ENCODE peak calls at places on chromosomes 13 and 19, in seven cellular contexts. D is pancreas, X is IMR-90, S is heart right ventricle, Y is fibroblast of the aortic adventitia, J is cardiac fibroblast, T is HFF-Myc. N is an unnamed sample.

GRCh38 chr13:45737571-45738002 is 35.5 kb downstream of the CBY2 start:
- DNase-seq in D (no peak), X (no peak), S (no peak), Y (no peak), J (no peak), T (no peak), N (no peak)

GRCh38 chr13:28631792-28632191 is 27.1 kb upstream of the POMP start:
- DNase-seq in D (no peak), X (peak), S (no peak), Y (no peak), J (peak), T (no peak), N (no peak)

GRCh38 chr13:26929971-26930730 is 169.6 kb upstream of the GPR12 start:
- DNase-seq in D (peak), X (peak), S (peak), Y (peak), J (peak), T (peak), N (no peak)

GRCh38 chr13:99275093-99275469 is 16.9 kb upstream of the GPR18 start:
- DNase-seq in D (no peak), X (peak), S (no peak), Y (peak), J (peak), T (peak), N (peak)

GRCh38 chr19:20315543-20315942 is 148.5 kb downstream of the ZNF486 start:
- DNase-seq in D (no peak), X (no peak), S (no peak), Y (no peak), J (no peak), T (no peak), N (no peak)

GRCh38 chr19:48190288-48191284 is 20.1 kb downstream of the ZSWIM9 start:
- DNase-seq in D (peak), X (peak), S (no peak), Y (no peak), J (peak), T (no peak), N (no peak)

GRCh38 chr19:55372316-55373081 is 2.2 kb upstream of the IL11 start:
- DNase-seq in D (no peak), X (peak), S (no peak), Y (peak), J (no peak), T (no peak), N (no peak)

GRCh38 chr19:58374200-58374599 is 6.6 kb downstream of the ZNF837 start:
- DNase-seq in D (no peak), X (peak), S (no peak), Y (no peak), J (peak), T (no peak), N (no peak)

GRCh38 chr19:2534374-2535050 is 58.6 kb downstream of the GADD45B start:
- DNase-seq in D (no peak), X (no peak), S (no peak), Y (peak), J (peak), T (no peak), N (no peak)

GRCh38 chr13:68047889-68048288 is 817.8 kb upstream of the PCDH9 start:
- DNase-seq in D (no peak), X (no peak), S (no peak), Y (no peak), J (no peak), T (no peak), N (no peak)

GRCh38 chr19:56725829-56726424 is 54.4 kb upstream of the ZNF835 start:
- DNase-seq in D (no peak), X (no peak), S (no peak), Y (no peak), J (peak), T (no peak), N (no peak)

GRCh38 chr19:29268721-29269483 is 56.0 kb upstream of the UQCRFS1 start:
- DNase-seq in D (no peak), X (no peak), S (no peak), Y (no peak), J (no peak), T (no peak), N (no peak)

GRCh38 chr19:49744946-49745381 is 18.1 kb downstream of the TSKS start:
- DNase-seq in D (no peak), X (no peak), S (no peak), Y (no peak), J (no peak), T (no peak), N (no peak)

GRCh38 chr19:17081672-17082630 is 6.4 kb downstream of the MYO9B start:
- DNase-seq in D (no peak), X (no peak), S (peak), Y (peak), J (no peak), T (no peak), N (no peak)

GRCh38 chr13:80274643-80275042 is 66.3 kb downstream of the SPRY2 start:
- DNase-seq in D (no peak), X (peak), S (no peak), Y (no peak), J (no peak), T (no peak), N (no peak)

DNA sequence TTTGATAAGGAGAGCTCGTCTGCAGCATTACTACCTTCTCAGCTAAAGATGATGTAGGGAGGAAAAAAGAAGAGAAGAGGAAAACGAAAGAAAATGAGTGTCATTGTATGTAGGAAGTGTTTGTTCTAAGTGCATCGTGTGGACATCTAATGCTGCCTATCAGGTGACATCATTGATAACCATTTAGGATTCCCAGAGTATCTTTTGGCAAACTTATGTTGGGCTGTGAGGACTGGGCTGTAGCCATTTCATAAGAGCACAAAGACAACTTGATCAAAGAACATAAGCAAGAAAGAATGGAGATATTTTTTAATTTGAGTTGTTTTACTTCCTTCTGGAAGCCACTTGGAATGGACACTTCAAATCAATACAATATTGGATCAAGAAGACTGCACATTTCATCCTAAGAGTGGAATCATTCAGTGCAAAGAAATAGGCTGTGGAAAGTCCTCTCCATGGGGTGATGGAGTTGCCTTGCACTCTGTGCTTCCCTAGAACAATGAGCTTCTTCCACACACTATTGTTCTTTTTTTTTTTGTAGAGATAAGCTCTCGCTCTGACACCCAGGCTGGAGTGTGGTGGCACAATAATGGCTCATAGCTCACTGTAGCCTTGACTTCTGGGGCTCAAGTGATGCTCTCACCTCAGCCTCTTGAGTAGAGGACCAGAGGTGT is 52.4 kb upstream of the UBL3 start:
- DNase-seq in D (no peak), X (no peak), S (no peak), Y (peak), J (no peak), T (no peak), N (no peak)
- H3K4me3 ChIP-seq in D (no peak), X (no peak), S (no peak), Y (no peak), J (no peak), T (no peak), N (no peak)

DNA sequence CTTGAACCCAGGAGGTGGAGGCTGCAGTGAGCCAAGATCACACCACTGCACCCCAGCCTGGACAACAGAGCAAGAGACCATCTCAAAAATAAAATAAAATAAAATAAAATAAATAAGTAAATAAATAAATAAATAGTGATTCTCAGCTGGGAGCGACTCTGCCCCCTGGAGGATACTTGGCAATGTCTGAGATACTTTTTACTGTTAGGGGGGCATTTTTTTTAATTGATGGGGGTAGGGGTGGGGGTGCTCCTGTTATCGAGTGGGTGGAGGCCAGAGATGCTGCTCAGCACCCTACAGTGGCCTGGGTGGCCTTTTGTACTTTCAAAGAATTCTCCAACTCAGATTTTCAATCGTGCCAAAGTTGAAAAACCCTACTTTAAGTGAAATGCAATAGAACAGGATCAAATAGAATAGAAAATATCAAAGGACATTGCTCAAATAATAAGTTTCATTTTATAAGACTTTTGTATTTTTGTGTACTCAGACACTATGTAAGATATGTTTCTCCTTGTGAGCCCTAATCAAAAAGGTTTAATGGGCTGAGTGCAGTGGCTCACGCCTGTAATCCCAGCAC is 7.1 kb upstream of the CLPP start:
- DNase-seq in D (no peak), X (no peak), S (no peak), Y (peak), J (peak), T (no peak), N (no peak)
- TF ChIP-seq CTCF in D (peak), X (peak), S (peak), Y (peak), J (peak), T (peak), N (peak)

GRCh38 chr13:39269004-39269403 is 230.7 kb downstream of the NHLRC3 start:
- DNase-seq in D (no peak), X (no peak), S (no peak), Y (no peak), J (no peak), T (no peak), N (no peak)

GRCh38 chr13:39266426-39266825 is 228.2 kb downstream of the NHLRC3 start:
- DNase-seq in D (no peak), X (no peak), S (no peak), Y (no peak), J (peak), T (no peak), N (no peak)

GRCh38 chr13:39263531-39263930 is 225.3 kb downstream of the NHLRC3 start:
- DNase-seq in D (no peak), X (no peak), S (no peak), Y (no peak), J (no peak), T (no peak), N (no peak)

GRCh38 chr13:39269411-39269810 is 231.2 kb downstream of the NHLRC3 start:
- DNase-seq in D (no peak), X (no peak), S (no peak), Y (no peak), J (peak), T (no peak), N (no peak)

DNA sequence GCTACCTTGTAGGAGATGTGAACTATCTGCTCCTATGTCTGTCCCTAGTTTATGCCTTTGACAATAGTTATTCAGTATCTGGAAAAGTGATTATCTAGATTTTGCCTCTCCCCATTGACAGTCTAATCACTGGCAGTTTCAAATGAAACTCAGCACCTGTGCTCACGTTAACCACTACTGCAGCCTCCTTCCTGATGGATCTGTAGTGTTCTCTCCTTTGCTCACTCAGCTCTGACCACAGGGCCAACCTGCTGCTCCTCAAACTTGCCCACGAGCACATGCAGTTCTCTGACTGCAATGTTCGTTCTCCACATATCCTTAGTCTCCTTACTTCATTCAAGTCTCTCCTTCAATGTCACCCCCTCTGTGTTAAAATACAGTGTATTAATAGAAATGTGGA is 230.1 kb downstream of the NHLRC3 start:
- DNase-seq in D (no peak), X (no peak), S (no peak), Y (no peak), J (no peak), T (no peak), N (no peak)
- H3K4me3 ChIP-seq in D (no peak), X (no peak), S (no peak), Y (no peak), J (no peak), T (no peak), N (no peak)

DNA sequence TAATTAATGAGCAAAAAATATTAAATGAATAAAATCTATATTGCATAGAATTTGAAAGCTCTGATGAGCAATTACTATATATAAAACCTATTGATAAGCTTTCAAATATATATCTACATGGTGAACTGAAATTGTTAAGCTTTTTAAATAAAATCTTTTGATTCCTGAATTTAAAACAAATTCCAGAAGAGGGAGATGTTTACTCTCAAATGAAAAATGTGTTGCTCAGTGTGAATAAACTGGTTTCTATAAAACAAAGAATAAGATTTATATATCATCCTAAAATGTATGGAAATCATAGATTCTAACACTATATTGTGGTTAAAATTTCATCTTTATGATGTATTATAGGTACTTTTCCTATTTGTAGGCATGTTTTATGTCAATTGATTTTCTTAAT is 171.5 kb upstream of the SLITRK6 start:
- DNase-seq in D (no peak), X (no peak), S (no peak), Y (peak), J (peak), T (no peak), N (no peak)
- TF ChIP-seq CTCF in D (no peak), X (peak), S (no peak), Y (no peak), J (no peak), T (no peak), N (no peak)

GRCh38 chr19:42270346-42271044 is 1.4 kb downstream of the CIC start:
- DNase-seq in D (peak), X (no peak), S (no peak), Y (peak), J (peak), T (no peak), N (peak)
- H3K4me3 ChIP-seq in D (peak), X (peak), S (peak), Y (peak), J (peak), T (peak), N (peak)

GRCh38 chr13:95300625-95301134 is 571 bp downstream of the ABCC4 start:
- DNase-seq in D (peak), X (peak), S (peak), Y (peak), J (peak), T (peak), N (no peak)
- TF ChIP-seq CTCF in D (no peak), X (peak), S (peak), Y (peak), J (no peak), T (no peak), N (peak)

GRCh38 chr19:14375582-14376291 is 5.5 kb upstream of the ADGRE5 start:
- DNase-seq in D (no peak), X (peak), S (peak), Y (peak), J (peak), T (no peak), N (no peak)
- H3K4me3 ChIP-seq in D (no peak), X (no peak), S (peak), Y (no peak), J (no peak), T (no peak), N (no peak)

DNA sequence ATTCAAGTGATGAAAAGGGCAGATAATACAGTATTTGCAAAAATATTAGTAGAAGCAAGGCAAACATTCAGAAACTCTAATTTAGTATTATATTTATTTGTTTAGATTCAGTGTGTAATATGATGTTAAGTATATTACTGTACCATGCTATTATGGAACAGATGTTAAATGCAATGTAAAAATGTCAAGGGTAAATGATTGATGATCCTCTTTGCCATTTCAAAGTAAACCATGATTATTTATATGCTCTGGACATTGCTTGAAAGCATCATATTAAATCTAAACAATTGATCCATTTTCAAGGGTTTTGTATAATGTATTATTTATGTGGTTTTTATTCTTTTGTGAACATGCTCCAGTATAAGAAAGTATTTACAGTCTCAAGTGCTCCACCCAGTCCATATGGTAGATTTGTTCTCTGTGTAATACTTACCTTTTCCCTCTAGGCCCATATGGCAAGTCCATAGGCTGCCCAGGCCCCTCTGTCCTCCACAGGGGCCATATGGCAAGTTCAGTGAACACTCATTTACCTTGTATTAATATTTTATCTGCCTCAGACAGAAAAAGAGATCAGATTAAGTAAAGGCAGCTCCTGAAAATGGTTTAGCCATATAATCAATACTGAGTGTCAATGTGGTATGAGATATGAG is 353.5 kb downstream of the DACH1 start:
- DNase-seq in D (no peak), X (no peak), S (no peak), Y (no peak), J (no peak), T (no peak), N (no peak)
- TF ChIP-seq CTCF in D (no peak), X (no peak), S (no peak), Y (no peak), J (no peak), T (no peak), N (no peak)

GRCh38 chr19:34399886-34400285 is 4.3 kb upstream of the PDCD2L start:
- DNase-seq in D (no peak), X (no peak), S (no peak), Y (no peak), J (no peak), T (no peak), N (no peak)
- H3K4me3 ChIP-seq in D (no peak), X (no peak), S (no peak), Y (no peak), J (no peak), T (no peak), N (no peak)

GRCh38 chr19:7781157-7781556 is 18.1 kb downstream of the CLEC4M start:
- DNase-seq in D (no peak), X (no peak), S (no peak), Y (no peak), J (no peak), T (no peak), N (no peak)
- TF ChIP-seq CTCF in D (no peak), X (no peak), S (no peak), Y (no peak), J (no peak), T (no peak), N (no peak)

N was measured in AG09309.